ENCODE peak calls at places on chromosomes 16 and 17, in seven cellular contexts. K is ovary, E is PC-3, U is fibroblast of the aortic adventitia, F is osteocyte, C is adrenal gland, S is spleen. P is an unnamed sample.

GRCh38 chr16:14284930-14285541 is 213.9 kb downstream of the MRTFB start:
- DNase-seq in E (peak), U (no peak), C (peak), K (no peak), F (peak), S (no peak), P (no peak)

GRCh38 chr17:67571478-67571877 is 146.3 kb upstream of the NOL11 start:
- DNase-seq in F (no peak), K (no peak), E (no peak), S (no peak), C (no peak), U (no peak), P (no peak)

GRCh38 chr17:30222741-30223175 is 12.7 kb downstream of the SLC6A4 start:
- DNase-seq in C (no peak), K (no peak), E (no peak), F (no peak), S (peak), U (no peak), P (no peak)

GRCh38 chr17:50356418-50356817 is 10.5 kb downstream of the XYLT2 start:
- DNase-seq in C (peak), E (no peak), K (no peak), U (no peak), S (peak), F (no peak), P (no peak)

GRCh38 chr17:51813784-51814174 is 344.7 kb downstream of the CA10 start:
- DNase-seq in C (no peak), E (no peak), U (no peak), F (no peak), S (no peak), K (no peak), P (no peak)

GRCh38 chr16:54031107-54031760 is 255.4 kb downstream of the IRX3 start:
- DNase-seq in F (no peak), K (no peak), U (no peak), S (no peak), C (no peak), E (no peak), P (no peak)

GRCh38 chr17:7856081-7856791 is 1.1 kb downstream of the NAA38 start:
- DNase-seq in F (no peak), U (peak), K (peak), S (peak), E (peak), C (peak), P (peak)

GRCh38 chr17:46182961-46183360 is 10.3 kb downstream of the KANSL1 start:
- DNase-seq in F (no peak), S (no peak), U (no peak), E (no peak), K (no peak), C (no peak), P (no peak)

GRCh38 chr16:83581082-83581481 is 226.7 kb upstream of the HSBP1 start:
- DNase-seq in E (no peak), C (no peak), S (no peak), F (no peak), U (no peak), K (no peak), P (no peak)

GRCh38 chr16:58000706-58001676 is at the start of gene USB1:
- DNase-seq in F (peak), E (peak), U (peak), C (peak), K (peak), S (peak), P (peak)

GRCh38 chr17:62724398-62725146 is 83.5 kb downstream of the MARCHF10 start:
- DNase-seq in E (peak), C (no peak), K (no peak), S (peak), F (no peak), U (no peak), P (no peak)

GRCh38 chr17:44557653-44558285 is 485 bp downstream of the FZD2 start:
- DNase-seq in E (no peak), U (peak), K (peak), C (peak), S (peak), F (no peak), P (peak)

DNA sequence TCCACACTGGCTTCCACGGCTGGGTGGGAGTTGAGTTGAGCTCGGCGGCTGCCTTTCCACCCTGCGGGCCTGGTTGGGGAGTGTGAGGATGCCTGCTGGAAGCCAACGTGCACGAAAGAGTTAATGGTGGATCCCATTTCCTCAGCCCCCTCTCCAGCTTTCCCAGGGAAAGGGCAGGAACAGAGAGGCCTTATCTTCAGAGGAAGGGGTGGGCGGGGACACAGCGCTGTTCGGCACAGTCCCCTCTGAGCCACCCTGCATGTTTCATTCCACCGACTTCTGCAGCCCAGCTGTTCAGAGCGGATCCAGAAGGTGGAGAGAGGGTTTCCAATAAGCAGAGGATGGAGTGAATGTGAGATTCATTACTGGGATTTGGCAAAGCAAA is 295.3 kb downstream of the SEC14L1 start:
- DNase-seq in E (no peak), S (no peak), U (peak), F (no peak), K (no peak), C (peak), P (no peak)
- TF ChIP-seq CTCF in E (no peak), S (no peak), U (peak), F (no peak), K (no peak), C (no peak), P (no peak)

GRCh38 chr17:28727727-28728363 is 743 bp upstream of the NEK8 start:
- DNase-seq in E (peak), U (no peak), S (peak), F (no peak), K (peak), C (peak), P (no peak)
- TF ChIP-seq CTCF in E (peak), U (peak), S (peak), F (peak), K (peak), C (no peak), P (peak)

GRCh38 chr17:19787733-19788357 is 39.7 kb upstream of the ALDH3A1 start:
- DNase-seq in F (no peak), U (no peak), E (no peak), S (no peak), K (no peak), C (no peak), P (no peak)

GRCh38 chr17:19781488-19782458 is 33.7 kb upstream of the ALDH3A1 start:
- DNase-seq in C (no peak), U (no peak), S (no peak), E (peak), F (no peak), K (no peak), P (no peak)

GRCh38 chr17:19780846-19781245 is 32.7 kb upstream of the ALDH3A1 start:
- DNase-seq in S (no peak), K (no peak), C (no peak), E (no peak), F (no peak), U (no peak), P (no peak)

GRCh38 chr17:19785854-19786253 is 37.8 kb upstream of the ALDH3A1 start:
- DNase-seq in K (no peak), U (peak), S (no peak), C (no peak), F (no peak), E (peak), P (no peak)
- TF ChIP-seq CTCF in K (no peak), U (no peak), S (no peak), C (no peak), F (no peak), E (peak), P (no peak)

DNA sequence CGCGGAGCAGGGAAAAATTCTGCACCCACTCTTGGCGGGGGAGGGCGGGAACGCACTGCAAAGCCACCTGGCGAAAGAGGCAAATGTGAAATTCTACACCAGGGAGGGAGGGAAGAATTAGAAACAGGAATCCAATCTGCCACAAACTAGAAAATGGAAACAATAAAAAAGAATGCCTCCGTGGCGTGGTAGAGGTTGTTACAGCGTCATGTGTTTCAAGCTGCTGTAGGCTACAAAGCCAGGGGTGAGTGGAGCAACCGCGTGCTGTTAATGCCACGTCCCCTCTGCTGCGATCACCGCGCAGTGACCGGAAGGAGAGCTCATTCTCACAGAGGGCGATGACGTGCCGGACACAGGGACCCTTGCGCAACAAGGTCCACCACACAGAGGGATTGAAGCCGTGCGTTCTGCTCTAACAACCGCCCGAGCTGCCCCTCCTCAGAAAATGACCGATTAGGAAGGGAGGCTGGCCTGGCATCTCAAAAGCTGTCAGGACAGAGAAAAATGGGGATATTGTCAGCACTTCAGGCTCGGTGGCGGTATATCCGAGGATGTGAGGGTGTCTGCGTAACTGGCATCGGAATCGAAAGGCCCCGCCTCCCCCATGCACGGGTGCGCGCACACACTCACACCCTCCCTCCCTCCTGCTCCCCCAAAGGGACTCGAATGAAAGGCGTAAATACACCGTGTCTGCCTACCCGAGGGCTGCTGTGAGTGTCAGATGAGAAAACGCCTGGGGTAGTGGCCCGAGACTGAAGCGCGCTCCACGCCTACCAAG is 70.8 kb upstream of the TNRC6C start:
- DNase-seq in U (peak), S (peak), C (peak), K (peak), F (no peak), E (no peak), P (no peak)
- TF ChIP-seq CTCF in U (no peak), S (no peak), C (no peak), K (no peak), F (no peak), E (no peak), P (no peak)

GRCh38 chr16:12186774-12187335 is 210.3 kb downstream of the SNX29 start:
- DNase-seq in C (no peak), E (peak), K (no peak), F (no peak), U (peak), S (no peak), P (no peak)
- TF ChIP-seq CTCF in C (no peak), E (no peak), K (no peak), F (no peak), U (no peak), S (no peak), P (no peak)

GRCh38 chr17:81702934-81703746 is at the start of gene MRPL12:
- DNase-seq in E (peak), S (peak), C (peak), F (peak), U (peak), K (peak), P (peak)
- TF ChIP-seq CTCF in E (no peak), S (peak), C (peak), F (peak), U (peak), K (peak), P (peak)

P was measured in type B pancreatic cell.